ENCODE peak calls at places on chromosomes 1 and 21, in five cellular contexts. B is HEK293T, G is A549, D is sciatic nerve, N is NCI-H446 treated with DMSO at 0.1 percent for 48 hours. R is an unnamed sample.

GRCh38 chr1:90204036-90204594 is 209.2 kb downstream of the ZNF326 start:
- DNase-seq in B (no peak), G (no peak), D (no peak), N (no peak), R (no peak)

GRCh38 chr1:238606896-238607295 is 716.2 kb upstream of the ZP4 start:
- DNase-seq in B (no peak), G (no peak), D (no peak), N (no peak), R (no peak)

GRCh38 chr1:179228783-179229213 is 679 bp downstream of the ABL2 start:
- DNase-seq in B (peak), G (peak), D (peak), N (peak), R (peak)

GRCh38 chr1:9028921-9029715 is 2.9 kb upstream of the SLC2A7 start:
- DNase-seq in B (no peak), G (no peak), D (no peak), N (peak), R (no peak)

GRCh38 chr21:30289414-30289813 is at the start of gene KRTAP25-1:
- DNase-seq in B (no peak), G (no peak), D (no peak), N (no peak), R (no peak)

GRCh38 chr1:27360159-27361043 is 6.4 kb downstream of the MAP3K6 start:
- DNase-seq in B (no peak), G (no peak), D (no peak), N (no peak), R (no peak)

GRCh38 chr1:246753670-246754535 is 29.7 kb downstream of the SCCPDH start:
- DNase-seq in B (peak), G (peak), D (peak), N (no peak), R (peak)

GRCh38 chr1:204782118-204782700 is 88.5 kb upstream of the NFASC start:
- DNase-seq in B (no peak), G (no peak), D (no peak), N (no peak), R (no peak)

GRCh38 chr1:100773444-100773843 is 53.9 kb downstream of the VCAM1 start:
- DNase-seq in B (no peak), G (no peak), D (no peak), N (no peak), R (no peak)

GRCh38 chr1:245797592-245798366 is 643.0 kb downstream of the KIF26B start:
- DNase-seq in B (peak), G (no peak), D (no peak), N (no peak), R (peak)

GRCh38 chr21:45409466-45410150 is 4.6 kb downstream of the COL18A1 start:
- DNase-seq in B (no peak), G (no peak), D (no peak), N (no peak), R (no peak)

GRCh38 chr1:232059726-232060360 is 433.3 kb downstream of the DISC1 start:
- DNase-seq in B (no peak), G (no peak), D (no peak), N (no peak), R (no peak)

GRCh38 chr1:25793585-25794170 is 6.3 kb upstream of the SELENON start:
- DNase-seq in B (no peak), G (no peak), D (no peak), N (no peak), R (no peak)